ENCODE peak calls at places on chromosomes 5 and 9, in nine cellular contexts. E, Z, F, V, Y, C, W, T and N are unnamed samples. For H3K36me3, the result is how much of the 10 kb centered on the place peaks cover.

GRCh38 chr5:150486402-150487198 is 21.3 kb upstream of the NDST1 start:
- DNase-seq in Z (peak), V (peak), W (peak), T (peak), F (peak), E (peak), C (peak), Y (peak), N (peak)

GRCh38 chr5:58094031-58094430 is 365.9 kb downstream of the PLK2 start:
- DNase-seq in Z (no peak), Y (peak), T (no peak), W (no peak), F (no peak), V (no peak), E (no peak), C (no peak), N (no peak)

GRCh38 chr5:9045946-9046345 is 499.9 kb downstream of the SEMA5A start:
- DNase-seq in Y (no peak), C (no peak), Z (no peak), T (no peak), F (no peak), W (no peak), V (no peak), E (no peak), N (no peak)

GRCh38 chr5:151724360-151724759 is 34.1 kb downstream of the ATOX1 start:
- DNase-seq in W (no peak), E (no peak), V (no peak), F (no peak), Y (no peak), C (no peak), T (no peak), Z (no peak), N (no peak)

GRCh38 chr5:136743052-136743451 is 377.7 kb upstream of the TRPC7 start:
- DNase-seq in C (no peak), Y (no peak), F (no peak), W (no peak), E (no peak), T (no peak), Z (no peak), V (no peak), N (no peak)

GRCh38 chr5:133260715-133261114 is 208.9 kb downstream of the HSPA4 start:
- DNase-seq in T (no peak), Y (no peak), Z (no peak), F (no peak), E (no peak), W (no peak), C (no peak), V (no peak), N (no peak)

GRCh38 chr5:97009212-97009898 is 73.5 kb downstream of the LNPEP start:
- DNase-seq in Z (no peak), F (no peak), C (no peak), E (peak), V (no peak), W (no peak), T (peak), Y (peak), N (no peak)

GRCh38 chr5:39670391-39670790 is 245.6 kb upstream of the DAB2 start:
- DNase-seq in Z (no peak), T (no peak), E (no peak), C (no peak), Y (no peak), V (no peak), W (no peak), F (no peak), N (no peak)

GRCh38 chr9:131627846-131628820 is 82.8 kb downstream of the PRRT1B start:
- DNase-seq in Z (peak), C (peak), T (peak), V (no peak), W (no peak), F (no peak), E (peak), Y (no peak), N (peak)

GRCh38 chr5:87129051-87129450 is 138.6 kb upstream of the RASA1 start:
- DNase-seq in W (no peak), T (no peak), C (no peak), E (no peak), V (no peak), Z (no peak), F (no peak), Y (peak), N (no peak)

GRCh38 chr9:76873056-76873792 is 32.7 kb downstream of the PRUNE2 start:
- DNase-seq in W (no peak), F (no peak), V (no peak), T (no peak), E (no peak), Y (peak), C (no peak), Z (no peak), N (no peak)

GRCh38 chr5:28896949-28897348 is 1858.6 kb upstream of the CDH9 start:
- DNase-seq in V (no peak), W (no peak), F (no peak), C (no peak), T (no peak), Y (no peak), E (no peak), Z (no peak), N (no peak)

GRCh38 chr5:33324667-33325307 is 116.0 kb upstream of the TARS1 start:
- DNase-seq in F (no peak), T (no peak), Z (no peak), C (no peak), V (no peak), W (no peak), Y (no peak), E (no peak), N (no peak)

GRCh38 chr5:34998058-34998789 is 49.5 kb downstream of the AGXT2 start:
- DNase-seq in Z (no peak), W (no peak), T (no peak), C (no peak), V (no peak), E (no peak), F (no peak), Y (peak), N (no peak)

GRCh38 chr9:91198405-91198804 is 163.3 kb downstream of the AUH start:
- DNase-seq in W (no peak), F (no peak), Z (no peak), T (no peak), V (no peak), C (no peak), Y (no peak), E (no peak), N (no peak)

GRCh38 chr5:132000677-132001453 is 10.6 kb downstream of the ACSL6 start:
- DNase-seq in F (no peak), C (peak), T (peak), V (no peak), Z (no peak), E (no peak), Y (no peak), W (no peak), N (no peak)

GRCh38 chr5:169906745-169907649 is 73.3 kb downstream of the INSYN2B start:
- DNase-seq in T (no peak), V (no peak), F (no peak), E (no peak), Z (no peak), Y (peak), C (no peak), W (no peak), N (no peak)

GRCh38 chr9:3875371-3876132 is 349.8 kb upstream of the RFX3 start:
- DNase-seq in F (no peak), Z (no peak), W (no peak), V (no peak), E (no peak), T (no peak), Y (peak), C (no peak), N (peak)

DNA sequence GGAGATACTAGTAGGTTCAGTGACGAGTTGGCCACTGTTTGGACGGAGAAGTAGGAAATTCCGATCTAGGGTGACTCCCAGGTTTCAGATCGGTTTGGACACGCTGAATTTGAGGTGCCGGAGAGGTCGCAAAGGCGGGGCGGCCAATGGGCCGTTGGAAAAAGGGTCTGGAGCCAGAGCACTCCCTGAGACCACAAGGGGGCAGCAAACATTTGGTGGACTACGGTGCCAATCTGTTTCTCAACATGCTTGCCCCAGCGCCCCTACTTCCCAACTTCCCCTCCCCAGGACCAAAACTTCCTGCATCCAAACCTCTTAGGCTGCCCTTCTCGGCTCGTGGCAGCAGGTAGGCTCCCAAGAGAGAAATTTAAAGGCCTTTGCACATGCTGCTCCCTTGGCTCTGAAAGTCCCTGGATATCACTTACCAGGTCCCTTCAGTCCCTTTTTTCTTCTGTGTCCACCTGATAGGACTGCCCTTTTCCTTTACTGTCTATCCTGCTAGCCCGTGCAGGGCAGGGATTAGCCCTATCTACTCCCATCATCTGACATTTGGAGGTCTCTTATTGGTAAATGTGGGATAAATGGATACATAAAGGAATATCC is 992 bp upstream of the RPP25L start:
- DNase-seq in E (peak), F (no peak), C (peak), W (peak), Y (peak), Z (peak), V (peak), T (peak), N (peak)
- H3K27ac ChIP-seq in E (peak), F (peak), C (peak), W (peak), Y (peak), Z (no peak), V (peak), T (peak), N (no peak)

GRCh38 chr9:69715825-69716224 is 43.7 kb upstream of the APBA1 start:
- DNase-seq in C (no peak), V (no peak), T (no peak), W (no peak), E (no peak), Z (no peak), F (no peak), Y (no peak), N (no peak)
- H3K36me3 ChIP-seq in C (half or more), V (half or more), T (under half), W (under half), E (under half), Z (under half), F (under half), Y (under half), N (under half)

GRCh38 chr5:79811081-79811480 is 121.4 kb downstream of the CMYA5 start:
- DNase-seq in V (no peak), W (no peak), T (no peak), E (no peak), F (no peak), Y (no peak), Z (no peak), C (no peak), N (no peak)

GRCh38 chr5:79806741-79807140 is 117.1 kb downstream of the CMYA5 start:
- DNase-seq in E (no peak), T (no peak), Y (peak), V (no peak), C (no peak), Z (no peak), W (no peak), F (no peak), N (no peak)

GRCh38 chr5:79816014-79816413 is 126.4 kb downstream of the CMYA5 start:
- DNase-seq in F (no peak), Y (no peak), V (no peak), W (no peak), Z (no peak), E (no peak), C (no peak), T (no peak), N (no peak)

GRCh38 chr5:79809743-79810142 is 120.1 kb downstream of the CMYA5 start:
- DNase-seq in C (no peak), F (no peak), T (no peak), Y (peak), E (no peak), V (no peak), W (no peak), Z (no peak), N (no peak)

GRCh38 chr5:79811904-79812303 is 122.3 kb downstream of the CMYA5 start:
- DNase-seq in F (no peak), E (no peak), Y (no peak), C (no peak), V (no peak), T (no peak), W (no peak), Z (no peak), N (no peak)
- H3K4me3 ChIP-seq in F (no peak), E (no peak), Y (no peak), C (no peak), V (no peak), T (no peak), W (no peak), Z (no peak), N (no peak)

DNA sequence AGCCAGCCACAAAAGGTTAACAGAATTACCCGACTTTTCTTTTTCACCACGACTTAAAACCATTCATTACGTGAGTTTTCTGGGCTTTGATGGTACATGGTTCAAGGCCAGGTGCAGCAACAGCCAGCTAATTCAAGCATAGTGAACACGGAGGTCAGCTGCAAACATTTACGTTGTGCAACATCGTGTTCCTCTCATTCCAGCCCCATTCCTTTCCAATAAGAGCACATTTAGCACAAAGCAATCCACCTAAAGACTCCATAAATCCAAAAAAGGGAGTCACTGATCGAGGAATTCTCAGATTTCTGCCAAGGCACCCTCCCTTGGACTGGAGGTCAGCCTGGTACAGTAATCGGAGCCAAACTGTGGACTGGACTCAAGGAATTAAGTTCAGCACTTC is 14.4 kb downstream of the NREP start:
- DNase-seq in C (no peak), Y (peak), Z (no peak), V (no peak), W (peak), F (no peak), E (peak), T (no peak), N (no peak)
- H3K27ac ChIP-seq in C (peak), Y (peak), Z (peak), V (peak), W (peak), F (peak), E (peak), T (no peak), N (no peak)